ENCODE peak calls at places on chromosomes 13 and 19, in eight cellular contexts. T is uterus; A is ELR; G is GM04503; B is cardiac fibroblast; N is activated CD8-positive, alpha-beta memory T cell treated with anti-CD3 and anti-CD28 coated beads for 1 hour; O is left lung; H is stimulated activated CD4-positive, alpha-beta T cell treated with anti-CD3 and anti-CD28 coated beads, Interleukin-2, amount 100 ng/mL, for 48 hours. K is an unnamed sample.

GRCh38 chr19:6059996-6060599 is 50.2 kb downstream of the RFX2 start:
- DNase-seq in T (peak; percentile 15), A (no peak), G (no peak), B (no peak), N (no peak), O (no peak), H (no peak), K (no peak)

GRCh38 chr19:54172764-54173699 is at the start of gene TMC4:
- DNase-seq in T (no peak), A (peak; percentile 33), G (no peak), B (no peak), N (no peak), O (peak; percentile 87), H (no peak), K (peak; percentile 87)

GRCh38 chr19:2785244-2786000 is at the start of gene THOP1:
- DNase-seq in T (peak; percentile 98), A (peak; percentile 100), G (peak; percentile 89), B (peak; percentile 99), N (peak; percentile 98), O (peak; percentile 100), H (peak; percentile 99), K (peak; percentile 99)

GRCh38 chr13:50198508-50198907 is 183.3 kb downstream of the KCNRG start:
- DNase-seq in T (no peak), A (peak; percentile 41), G (no peak), B (peak; percentile 95), N (no peak), O (no peak), H (no peak), K (no peak)

GRCh38 chr13:111242585-111242984 is 77.9 kb upstream of the TEX29 start:
- DNase-seq in T (no peak), A (no peak), G (no peak), B (no peak), N (no peak), O (no peak), H (no peak), K (no peak)

GRCh38 chr13:75316427-75316826 is 165.5 kb downstream of the TBC1D4 start:
- DNase-seq in T (no peak), A (peak; percentile 38), G (no peak), B (peak; percentile 47), N (no peak), O (no peak), H (no peak), K (no peak)

GRCh38 chr13:98672947-98673545 is 79.4 kb downstream of the SLC15A1 start:
- DNase-seq in T (peak; percentile 64), A (peak; percentile 78), G (peak; percentile 21), B (peak; percentile 83), N (peak; percentile 11), O (no peak), H (peak; percentile 49), K (peak; percentile 74)

GRCh38 chr19:38264486-38265212 is at the start of gene SPINT2:
- DNase-seq in T (no peak), A (no peak), G (no peak), B (no peak), N (peak; percentile 37), O (peak; percentile 86), H (peak; percentile 14), K (no peak)

GRCh38 chr13:67355791-67356190 is 125.7 kb upstream of the PCDH9 start:
- DNase-seq in T (no peak), A (peak; percentile 24), G (no peak), B (no peak), N (no peak), O (no peak), H (no peak), K (no peak)

GRCh38 chr19:46369817-46370216 is 22.9 kb downstream of the PPP5C start:
- DNase-seq in T (no peak), A (no peak), G (no peak), B (no peak), N (no peak), O (peak; percentile 8), H (no peak), K (no peak)

GRCh38 chr19:45263013-45263412 is 11.9 kb downstream of the MARK4 start:
- DNase-seq in T (no peak), A (no peak), G (no peak), B (no peak), N (no peak), O (no peak), H (no peak), K (no peak)

GRCh38 chr19:32404213-32404938 is 1.2 kb upstream of the DPY19L3 start:
- DNase-seq in T (no peak), A (peak; percentile 3), G (no peak), B (peak; percentile 31), N (no peak), O (no peak), H (no peak), K (peak; percentile 29)

GRCh38 chr19:41784337-41785239 is 11.8 kb upstream of the CEACAM3 start:
- DNase-seq in T (no peak), A (no peak), G (no peak), B (no peak), N (no peak), O (no peak), H (no peak), K (no peak)

GRCh38 chr19:45251452-45252354 is 632 bp downstream of the MARK4 start:
- DNase-seq in T (peak; percentile 25), A (peak; percentile 30), G (no peak), B (no peak), N (no peak), O (peak; percentile 81), H (no peak), K (no peak)

GRCh38 chr13:74203576-74203975 is 69.4 kb upstream of the KLF12 start:
- DNase-seq in T (no peak), A (no peak), G (no peak), B (no peak), N (no peak), O (no peak), H (no peak), K (no peak)

GRCh38 chr19:10095622-10095947 is 6.9 kb downstream of the ANGPTL6 start:
- DNase-seq in T (no peak), A (no peak), G (no peak), B (no peak), N (no peak), O (no peak), H (no peak), K (no peak)

GRCh38 chr13:74214321-74214720 is 80.1 kb upstream of the KLF12 start:
- DNase-seq in T (no peak), A (no peak), G (no peak), B (no peak), N (no peak), O (no peak), H (no peak), K (no peak)

GRCh38 chr19:54352041-54352440 is 12.7 kb downstream of the LAIR1 start:
- DNase-seq in T (no peak), A (no peak), G (no peak), B (no peak), N (no peak), O (peak; percentile 78), H (no peak), K (no peak)

GRCh38 chr19:45253396-45254027 is 2.4 kb downstream of the MARK4 start:
- DNase-seq in T (no peak), A (peak; percentile 24), G (no peak), B (peak; percentile 35), N (no peak), O (no peak), H (no peak), K (no peak)

GRCh38 chr13:32209670-32210069 is 105.5 kb downstream of the ZAR1L start:
- DNase-seq in T (no peak), A (no peak), G (no peak), B (no peak), N (no peak), O (no peak), H (no peak), K (no peak)

GRCh38 chr19:5893907-5894703 is 9.5 kb downstream of the NDUFA11 start:
- DNase-seq in T (no peak), A (no peak), G (no peak), B (no peak), N (no peak), O (no peak), H (no peak), K (no peak)

GRCh38 chr13:106499113-106499512 is 36.3 kb downstream of the EFNB2 start:
- DNase-seq in T (no peak), A (no peak), G (no peak), B (no peak), N (no peak), O (no peak), H (no peak), K (no peak)

GRCh38 chr13:110777251-110777820 is 63.8 kb downstream of the ING1 start:
- DNase-seq in T (no peak), A (no peak), G (no peak), B (no peak), N (no peak), O (no peak), H (no peak), K (no peak)

GRCh38 chr13:108044929-108045328 is 170.4 kb downstream of the LIG4 start:
- DNase-seq in T (no peak), A (no peak), G (no peak), B (no peak), N (no peak), O (no peak), H (no peak), K (no peak)

GRCh38 chr13:43934273-43934672 is 54.6 kb downstream of the LACC1 start:
- DNase-seq in T (no peak), A (peak; percentile 36), G (no peak), B (peak; percentile 8), N (no peak), O (no peak), H (no peak), K (no peak)

GRCh38 chr13:72726721-72727416 is 560 bp downstream of the MZT1 start:
- DNase-seq in T (no peak), A (peak; percentile 62), G (no peak), B (no peak), N (no peak), O (peak; percentile 89), H (peak; percentile 25), K (peak; percentile 51)

GRCh38 chr19:12994701-12995595 is at the start of gene NFIX:
- DNase-seq in T (peak; percentile 81), A (peak; percentile 74), G (no peak), B (peak; percentile 61), N (peak; percentile 38), O (peak; percentile 88), H (peak; percentile 43), K (peak; percentile 67)

GRCh38 chr13:49806126-49806536 is 13.6 kb upstream of the KPNA3 start:
- DNase-seq in T (no peak), A (peak; percentile 42), G (no peak), B (peak; percentile 32), N (no peak), O (no peak), H (no peak), K (no peak)

GRCh38 chr19:48351341-48351752 is 12.4 kb downstream of the TMEM143 start:
- DNase-seq in T (no peak), A (peak; percentile 69), G (no peak), B (peak; percentile 68), N (peak; percentile 66), O (peak; percentile 95), H (peak; percentile 82), K (peak; percentile 70)

GRCh38 chr19:1066251-1066747 is 668 bp upstream of the ARHGAP45 start:
- DNase-seq in T (no peak), A (no peak), G (no peak), B (no peak), N (no peak), O (peak; percentile 85), H (no peak), K (peak; percentile 40)

GRCh38 chr13:40238761-40239160 is 427.7 kb downstream of the FOXO1 start:
- DNase-seq in T (no peak), A (no peak), G (no peak), B (no peak), N (no peak), O (no peak), H (no peak), K (no peak)

GRCh38 chr13:113548171-113548641 is 36.3 kb upstream of the TFDP1 start:
- DNase-seq in T (no peak), A (no peak), G (no peak), B (peak; percentile 24), N (no peak), O (peak; percentile 79), H (no peak), K (peak; percentile 22)

GRCh38 chr13:27953671-27954405 is 15.3 kb downstream of the CDX2 start:
- DNase-seq in T (peak; percentile 56), A (peak; percentile 72), G (no peak), B (peak; percentile 52), N (peak; percentile 41), O (peak; percentile 91), H (peak; percentile 71), K (peak; percentile 87)

GRCh38 chr13:74931698-74932433 is 550.1 kb downstream of the TBC1D4 start:
- DNase-seq in T (no peak), A (no peak), G (no peak), B (no peak), N (no peak), O (no peak), H (no peak), K (no peak)

K was measured in left colon.